ENCODE peak calls at places on chromosomes 11 and 22, in four cellular contexts. P is MM.1S, B is GM23248, H is adipocyte. A is an unnamed sample.

GRCh38 chr22:28024422-28024888 is 105.4 kb upstream of the PITPNB start:
- DNase-seq in P (no peak), B (no peak), H (no peak), A (no peak)

GRCh38 chr11:134741453-134742227 is 329.6 kb upstream of the B3GAT1 start:
- DNase-seq in P (no peak), B (no peak), H (no peak), A (no peak)

GRCh38 chr22:37242395-37242918 is 1.6 kb downstream of the RAC2 start:
- DNase-seq in P (peak), B (peak), H (no peak), A (no peak)

GRCh38 chr11:46743043-46743442 is 24.0 kb downstream of the F2 start:
- DNase-seq in P (no peak), B (no peak), H (no peak), A (no peak)

GRCh38 chr22:19106886-19107729 is 15.1 kb downstream of the DGCR2 start:
- DNase-seq in P (no peak), B (no peak), H (no peak), A (no peak)

GRCh38 chr22:36208162-36208765 is 6.7 kb upstream of the APOL4 start:
- DNase-seq in P (no peak), B (no peak), H (no peak), A (no peak)

GRCh38 chr11:8168485-8169257 is at the start of gene RIC3:
- DNase-seq in P (no peak), B (no peak), H (no peak), A (peak)

GRCh38 chr11:105000797-105001196 is 22.2 kb downstream of the CASP5 start:
- DNase-seq in P (peak), B (peak), H (no peak), A (peak)

GRCh38 chr11:114259124-114259526 is 37.1 kb upstream of the NNMT start:
- DNase-seq in P (no peak), B (no peak), H (no peak), A (no peak)

GRCh38 chr22:38415046-38415445 is 40.0 kb downstream of the KCNJ4 start:
- DNase-seq in P (no peak), B (no peak), H (no peak), A (peak)

GRCh38 chr22:17707526-17707925 is 66.7 kb downstream of the BID start:
- DNase-seq in P (no peak), B (peak), H (peak), A (no peak)

GRCh38 chr11:109734602-109735001 is 312.6 kb downstream of the C11orf87 start:
- DNase-seq in P (no peak), B (no peak), H (no peak), A (no peak)

GRCh38 chr11:27291302-27291889 is 71.6 kb downstream of the CCDC34 start:
- DNase-seq in P (no peak), B (peak), H (no peak), A (peak)

GRCh38 chr22:50308597-50308935 is 1.1 kb upstream of the PLXNB2 start:
- DNase-seq in P (no peak), B (peak), H (peak), A (peak)

GRCh38 chr11:74949748-74950127 is 672 bp downstream of the SPCS2 start:
- DNase-seq in P (peak), B (peak), H (peak), A (no peak)

GRCh38 chr11:24963879-24964278 is 467.0 kb downstream of the LUZP2 start:
- DNase-seq in P (no peak), B (no peak), H (peak), A (no peak)

GRCh38 chr11:113481226-113481625 is 6.0 kb upstream of the DRD2 start:
- DNase-seq in P (no peak), B (no peak), H (no peak), A (no peak)

GRCh38 chr22:46783721-46784120 is 21.3 kb downstream of the TBC1D22A start:
- DNase-seq in P (no peak), B (peak), H (peak), A (no peak)

GRCh38 chr11:1235615-1236315 is 12.9 kb downstream of the MUC5B start:
- DNase-seq in P (no peak), B (no peak), H (no peak), A (peak)

GRCh38 chr11:28142724-28143123 is 34.5 kb downstream of the METTL15 start:
- DNase-seq in P (no peak), B (no peak), H (no peak), A (no peak)

GRCh38 chr11:36452987-36453386 is 57.1 kb downstream of the TRAF6 start:
- DNase-seq in P (no peak), B (no peak), H (no peak), A (no peak)

GRCh38 chr11:86492370-86493030 is 117.8 kb downstream of the CCDC81 start:
- DNase-seq in P (no peak), B (no peak), H (no peak), A (no peak)

GRCh38 chr11:73633999-73634398 is 12.4 kb upstream of the PLEKHB1 start:
- DNase-seq in P (no peak), B (no peak), H (no peak), A (no peak)

GRCh38 chr11:88377151-88377550 is 39.6 kb upstream of the CTSC start:
- DNase-seq in P (no peak), B (peak), H (no peak), A (no peak)

GRCh38 chr22:23077627-23078461 is 7.5 kb downstream of the GNAZ start:
- DNase-seq in P (no peak), B (no peak), H (no peak), A (no peak)

GRCh38 chr11:121368504-121368903 is 75.9 kb downstream of the SC5D start:
- DNase-seq in P (no peak), B (no peak), H (no peak), A (no peak)

GRCh38 chr11:11215944-11216343 is 137.1 kb downstream of the CSNK2A3 start:
- DNase-seq in P (no peak), B (no peak), H (no peak), A (peak)

GRCh38 chr22:50009765-50010675 is 2.5 kb downstream of the IL17REL start:
- DNase-seq in P (no peak), B (no peak), H (no peak), A (no peak)

GRCh38 chr11:101083334-101083733 is 46.3 kb downstream of the PGR start:
- DNase-seq in P (no peak), B (no peak), H (no peak), A (no peak)

GRCh38 chr11:17894929-17895658 is 117.8 kb downstream of the SERGEF start:
- DNase-seq in P (no peak), B (no peak), H (no peak), A (no peak)
- H3K9ac ChIP-seq in P (no peak), B (no peak), H (no peak), A (no peak)

DNA sequence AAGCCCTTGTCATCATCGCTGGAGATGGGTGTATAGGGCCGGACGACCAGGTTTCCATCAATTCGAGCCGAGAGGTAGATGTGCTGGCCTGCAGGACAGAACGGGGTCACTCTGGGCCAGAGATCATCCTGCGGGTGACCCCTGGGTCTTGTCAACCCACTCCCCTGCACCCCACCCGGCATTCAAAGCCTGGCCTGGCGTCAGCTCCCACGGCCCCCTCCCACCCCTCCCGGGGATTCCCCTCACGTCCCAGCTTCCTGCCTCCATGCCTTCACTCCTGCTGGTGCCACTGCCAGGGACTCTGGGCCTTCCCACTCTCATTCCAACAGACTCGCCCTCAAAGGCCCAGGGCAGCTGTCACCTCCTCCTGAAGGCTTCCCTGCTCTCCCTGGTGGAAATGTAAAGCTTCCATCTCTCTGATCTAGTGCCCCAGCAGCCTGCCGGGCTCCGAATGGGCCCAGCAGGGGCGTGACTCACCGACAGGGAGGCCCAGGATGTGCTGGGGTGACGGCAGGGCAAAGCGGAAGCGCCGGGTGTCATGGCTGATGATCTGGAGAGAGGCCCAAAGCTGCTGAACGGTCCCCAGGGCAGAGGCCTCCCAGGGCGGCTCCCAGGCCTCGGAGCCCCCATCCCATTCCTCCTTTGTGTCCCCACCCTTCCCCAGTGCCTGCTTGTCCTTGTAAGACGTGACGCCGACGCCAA is 9.3 kb downstream of the ATP5MGL start:
- DNase-seq in P (no peak), B (no peak), H (no peak), A (no peak)
- H3K9ac ChIP-seq in P (no peak), B (no peak), H (peak), A (no peak)

GRCh38 chr11:117747892-117748291 is 49.1 kb downstream of the DSCAML1 start:
- DNase-seq in P (no peak), B (no peak), H (no peak), A (no peak)

GRCh38 chr11:117750916-117751773 is 45.9 kb downstream of the DSCAML1 start:
- DNase-seq in P (no peak), B (no peak), H (no peak), A (no peak)

GRCh38 chr11:117750357-117750756 is 46.7 kb downstream of the DSCAML1 start:
- DNase-seq in P (no peak), B (no peak), H (no peak), A (no peak)

GRCh38 chr11:117748771-117749540 is 48.1 kb downstream of the DSCAML1 start:
- DNase-seq in P (no peak), B (no peak), H (no peak), A (no peak)

DNA sequence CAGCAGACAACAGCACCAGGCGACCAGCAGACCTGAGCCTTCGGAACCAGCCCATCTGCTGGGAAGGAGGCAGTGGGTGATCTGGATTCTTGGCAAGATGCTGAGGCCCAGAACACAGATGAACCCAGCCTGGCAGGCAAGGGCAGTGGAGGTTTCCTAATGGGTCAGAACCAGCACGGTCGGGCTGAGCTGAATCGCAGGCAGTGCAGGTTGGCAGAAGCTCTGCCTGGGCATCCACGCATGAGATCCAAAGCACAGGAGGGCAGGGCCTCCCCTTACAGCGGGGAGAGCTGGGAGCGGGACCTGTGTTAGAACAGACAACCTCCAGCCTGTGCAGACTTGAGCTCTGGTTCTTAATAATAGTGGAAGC is 47.5 kb downstream of the DSCAML1 start:
- DNase-seq in P (no peak), B (no peak), H (no peak), A (no peak)
- H3K9ac ChIP-seq in P (no peak), B (no peak), H (no peak), A (no peak)

GRCh38 chr11:65170058-65170534 is at the start of gene SPDYC:
- DNase-seq in P (no peak), B (no peak), H (no peak), A (no peak)
- H3K9ac ChIP-seq in P (no peak), B (peak), H (no peak), A (no peak)

DNA sequence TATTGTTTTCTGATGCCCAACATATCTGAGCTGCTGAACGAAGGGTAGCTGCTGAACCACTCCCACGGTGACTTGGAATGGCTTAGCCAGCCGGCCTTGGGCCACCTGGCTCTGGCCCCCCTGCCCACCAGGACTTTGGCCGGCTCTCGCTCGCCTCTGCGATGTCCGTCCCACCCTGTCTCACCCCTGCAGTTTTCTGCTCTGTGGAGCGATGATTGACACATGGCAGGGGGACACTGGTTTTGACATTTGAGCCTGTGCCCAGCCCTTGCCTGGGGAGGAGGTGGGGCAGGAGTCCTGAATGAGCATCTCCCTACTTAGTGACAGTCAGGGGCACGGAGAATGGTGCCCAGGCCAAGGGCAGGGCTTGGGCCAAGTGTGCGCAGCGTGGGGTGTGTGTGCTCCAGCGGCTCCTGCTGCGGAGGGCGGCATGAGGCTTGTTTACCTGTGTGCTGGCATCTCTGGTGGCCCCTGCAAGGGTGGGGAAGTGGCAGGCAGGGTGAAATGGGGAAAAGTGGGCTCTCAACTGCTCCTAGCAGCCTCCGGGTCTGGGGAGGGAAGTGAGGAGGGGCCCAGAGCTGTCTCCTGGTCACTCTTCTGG is 15.7 kb upstream of the CDKN1C start:
- DNase-seq in P (no peak), B (no peak), H (no peak), A (no peak)
- H3K9ac ChIP-seq in P (peak), B (peak), H (peak), A (no peak)

A was measured in neural progenitor cell.